ENCODE peak calls at places on chromosome 4, in nine cellular contexts. T is neuronal stem cell, V is hepatocyte, E is A549, O is mammary epithelial cell, M is GM23248, H is fibroblast of lung, C is MM.1S, Q is GM23338. I is an unnamed sample.

GRCh38 chr4:62080431-62080830 is 880.3 kb downstream of the ADGRL3 start:
- DNase-seq in T (no peak), E (no peak), M (no peak), H (no peak), Q (peak; percentile 34), C (no peak), O (no peak), V (no peak), I (no peak)

GRCh38 chr4:112664611-112665010 is 27.7 kb downstream of the LARP7 start:
- DNase-seq in C (no peak), E (peak; percentile 19), O (peak; percentile 3), V (no peak), Q (no peak), T (no peak), H (no peak), M (peak; percentile 7), I (no peak)

GRCh38 chr4:151665022-151665421 is 95.8 kb downstream of the GATB start:
- DNase-seq in O (no peak), C (no peak), M (no peak), Q (no peak), V (no peak), T (no peak), H (no peak), E (no peak), I (no peak)

GRCh38 chr4:124111922-124112321 is 600.6 kb downstream of the ANKRD50 start:
- DNase-seq in V (peak; percentile 71), C (peak; percentile 56), T (peak; percentile 76), E (peak; percentile 53), Q (peak; percentile 79), O (peak; percentile 52), H (peak; percentile 80), M (peak; percentile 77), I (no peak)

GRCh38 chr4:4206204-4206603 is 20.5 kb downstream of the OTOP1 start:
- DNase-seq in C (no peak), Q (no peak), T (no peak), V (no peak), O (no peak), H (no peak), E (no peak), M (no peak), I (no peak)

GRCh38 chr4:92339671-92340070 is 35.9 kb downstream of the GRID2 start:
- DNase-seq in E (no peak), M (no peak), V (no peak), C (no peak), Q (no peak), O (no peak), T (no peak), H (peak; percentile 4), I (no peak)

GRCh38 chr4:138494931-138495330 is 252.8 kb upstream of the SLC7A11 start:
- DNase-seq in Q (peak; percentile 80), C (no peak), T (no peak), M (peak; percentile 65), E (peak; percentile 57), V (no peak), H (peak; percentile 16), O (peak; percentile 54), I (peak; percentile 45)

GRCh38 chr4:158410272-158410671 is 111.4 kb upstream of the RXFP1 start:
- DNase-seq in C (no peak), E (peak; percentile 24), Q (peak; percentile 21), M (peak; percentile 49), H (no peak), T (no peak), V (no peak), O (peak; percentile 22), I (no peak)

GRCh38 chr4:94500696-94501095 is 49.0 kb downstream of the PDLIM5 start:
- DNase-seq in Q (no peak), M (no peak), E (no peak), O (no peak), C (no peak), V (no peak), T (no peak), H (peak; percentile 15), I (no peak)

GRCh38 chr4:177190995-177191568 is 118.6 kb upstream of the NEIL3 start:
- DNase-seq in C (no peak), V (peak; percentile 6), O (peak; percentile 10), E (peak; percentile 9), H (peak; percentile 82), Q (peak; percentile 3), T (no peak), M (peak; percentile 47), I (no peak)

GRCh38 chr4:5992171-5993062 is 25.8 kb downstream of the C4orf50 start:
- DNase-seq in C (no peak), Q (no peak), T (no peak), H (no peak), O (no peak), E (no peak), M (no peak), V (no peak), I (no peak)

GRCh38 chr4:26647523-26648224 is 63.8 kb downstream of the TBC1D19 start:
- DNase-seq in C (no peak), V (no peak), Q (peak; percentile 37), O (no peak), M (no peak), H (no peak), T (no peak), E (no peak), I (no peak)
- H3K27ac ChIP-seq in C (no peak overlapping the region), V (no peak overlapping the region), Q (peak overlapping the region; percentile 48), O (no peak overlapping the region), M (no peak overlapping the region), H (no peak overlapping the region), T (no peak overlapping the region), E (no peak overlapping the region), I (no peak overlapping the region)

DNA sequence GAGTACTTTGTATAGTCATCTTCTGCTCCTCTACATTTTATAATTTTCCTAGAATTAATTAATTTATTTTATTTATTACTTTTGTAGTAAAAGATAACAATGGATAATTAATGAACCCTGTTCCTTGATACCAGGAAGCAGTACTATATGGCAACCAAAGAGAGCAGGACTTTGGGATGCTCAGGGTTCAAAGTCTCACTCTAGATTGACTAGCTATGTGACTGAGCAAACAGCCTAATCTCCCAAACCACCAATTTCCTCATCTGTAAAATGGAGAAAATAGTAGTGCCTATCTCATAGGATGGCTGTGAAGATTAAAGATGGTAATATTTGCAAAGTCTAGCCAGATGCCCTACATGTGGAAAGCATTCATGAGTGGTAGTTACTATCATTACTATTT is 97.6 kb downstream of the PRDM5 start:
- DNase-seq in V (no peak), C (no peak), M (no peak), O (no peak), T (no peak), E (no peak), H (no peak), Q (no peak), I (no peak)
- H3K4me2 ChIP-seq in V (no peak overlapping the region), C (no peak overlapping the region), M (no peak overlapping the region), O (no peak overlapping the region), T (no peak overlapping the region), E (no peak overlapping the region), H (no peak overlapping the region), Q (no peak overlapping the region), I (no peak overlapping the region)

GRCh38 chr4:145709336-145709735 is 29.4 kb downstream of the C4orf51 start:
- DNase-seq in H (no peak), C (peak; percentile 53), Q (no peak), O (no peak), E (no peak), M (no peak), T (no peak), V (no peak), I (no peak)

GRCh38 chr4:145698507-145698906 is 18.6 kb downstream of the C4orf51 start:
- DNase-seq in T (no peak), H (no peak), V (no peak), O (no peak), C (no peak), Q (no peak), M (no peak), E (no peak), I (no peak)

GRCh38 chr4:145709843-145710242 is 29.9 kb downstream of the C4orf51 start:
- DNase-seq in C (no peak), T (no peak), O (peak; percentile 90), H (peak; percentile 97), V (no peak), M (peak; percentile 95), Q (no peak), E (no peak), I (no peak)

GRCh38 chr4:145703850-145704528 is 24.0 kb downstream of the C4orf51 start:
- DNase-seq in Q (peak; percentile 76), T (no peak), C (no peak), V (peak; percentile 17), M (no peak), H (no peak), O (peak; percentile 36), E (no peak), I (no peak)
- H3K27ac ChIP-seq in Q (peak overlapping the region; percentile 94), T (no peak overlapping the region), C (no peak overlapping the region), V (peak overlapping the region; percentile 1), M (no peak overlapping the region), H (no peak overlapping the region), O (no peak overlapping the region), E (no peak overlapping the region), I (no peak overlapping the region)

DNA sequence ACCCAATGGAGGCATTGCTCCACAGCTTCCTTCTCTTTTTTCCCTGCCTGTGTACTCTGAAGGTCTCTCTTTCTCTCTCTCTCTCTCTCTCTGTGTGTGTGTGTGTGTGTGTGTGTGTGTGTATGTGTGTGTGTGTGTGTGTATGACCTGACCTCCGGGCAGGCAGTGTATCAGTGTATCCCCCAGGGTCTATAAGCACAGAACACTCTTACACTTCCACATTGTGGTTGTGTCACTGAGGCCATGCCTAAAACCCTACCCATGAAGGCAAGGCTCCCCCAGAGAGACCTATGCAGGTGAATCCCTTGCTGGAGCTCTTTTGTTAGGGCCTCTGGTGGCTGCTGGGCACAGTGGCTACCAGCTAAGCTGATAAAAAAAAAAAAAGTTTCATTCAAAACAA is 300.4 kb upstream of the BMP3 start:
- DNase-seq in E (no peak), Q (no peak), M (no peak), T (no peak), O (no peak), V (no peak), C (no peak), H (no peak), I (no peak)
- H3K4me2 ChIP-seq in E (no peak overlapping the region), Q (no peak overlapping the region), M (no peak overlapping the region), T (no peak overlapping the region), O (no peak overlapping the region), V (no peak overlapping the region), C (no peak overlapping the region), H (no peak overlapping the region), I (no peak overlapping the region)

GRCh38 chr4:38188136-38188535 is 227.9 kb downstream of the PTTG2 start:
- DNase-seq in H (no peak), M (no peak), T (no peak), O (no peak), V (no peak), E (no peak), Q (no peak), C (no peak), I (no peak)
- H3K27ac ChIP-seq in H (no peak overlapping the region), M (no peak overlapping the region), T (no peak overlapping the region), O (peak overlapping the region; percentile 92), V (no peak overlapping the region), E (peak overlapping the region; percentile 82), Q (no peak overlapping the region), C (no peak overlapping the region), I (no peak overlapping the region)

I was measured in DND-41.